ENCODE peak calls at places on chromosomes 6 and 20, in six cellular contexts. R is uterus; N is tibial nerve; V is psoas muscle; I is CD8-positive, alpha-beta memory T cell; X is cardiac muscle cell. P is an unnamed sample. For H3K4me1, the result is how much of the 10 kb centered on the place peaks cover.

GRCh38 chr6:146578054-146578453 is 20.7 kb upstream of the ADGB start:
- DNase-seq in R (no peak), N (no peak), V (no peak), I (no peak), X (peak), P (no peak)

GRCh38 chr20:19233025-19233794 is 20.8 kb downstream of the SLC24A3 start:
- DNase-seq in R (peak), N (no peak), V (no peak), I (no peak), X (no peak), P (no peak)

GRCh38 chr6:149032599-149033405 is 284.7 kb upstream of the TAB2 start:
- DNase-seq in R (peak), N (no peak), V (no peak), I (no peak), X (peak), P (no peak)

GRCh38 chr6:39338406-39338805 is 15.9 kb upstream of the KCNK16 start:
- DNase-seq in R (no peak), N (no peak), V (no peak), I (no peak), X (no peak), P (no peak)

GRCh38 chr6:151630387-151630786 is 136.6 kb downstream of the CCDC170 start:
- DNase-seq in R (no peak), N (no peak), V (no peak), I (no peak), X (no peak), P (no peak)

GRCh38 chr6:166494757-166495486 is 91.6 kb downstream of the RAMACL start:
- DNase-seq in R (no peak), N (no peak), V (no peak), I (no peak), X (no peak), P (no peak)

GRCh38 chr20:43833511-43834395 is 80.9 kb upstream of the TOX2 start:
- DNase-seq in R (no peak), N (no peak), V (no peak), I (no peak), X (no peak), P (peak)

GRCh38 chr6:44010411-44011349 is 116.6 kb downstream of the MRPL14 start:
- DNase-seq in R (no peak), N (no peak), V (peak), I (no peak), X (peak), P (no peak)

GRCh38 chr6:39686980-39687379 is 38.2 kb downstream of the KIF6 start:
- DNase-seq in R (no peak), N (peak), V (no peak), I (no peak), X (no peak), P (no peak)

GRCh38 chr6:6005467-6006427 is 978 bp downstream of the NRN1 start:
- DNase-seq in R (no peak), N (no peak), V (no peak), I (no peak), X (no peak), P (no peak)

GRCh38 chr20:62010551-62011402 is 54.9 kb downstream of the TAF4 start:
- DNase-seq in R (peak), N (no peak), V (peak), I (peak), X (peak), P (no peak)

GRCh38 chr20:5297280-5298004 is 19.3 kb downstream of the PROKR2 start:
- DNase-seq in R (no peak), N (no peak), V (no peak), I (no peak), X (peak), P (no peak)

GRCh38 chr6:13683038-13683437 is 28.6 kb downstream of the RANBP9 start:
- DNase-seq in R (no peak), N (no peak), V (no peak), I (no peak), X (no peak), P (no peak)

GRCh38 chr20:63968928-63969760 is 586 bp downstream of the ZNF512B start:
- DNase-seq in R (peak), N (no peak), V (peak), I (peak), X (no peak), P (peak)

GRCh38 chr20:58140787-58141396 is 87.6 kb downstream of the ANKRD60 start:
- DNase-seq in R (no peak), N (no peak), V (no peak), I (no peak), X (no peak), P (peak)

GRCh38 chr20:59055302-59055701 is 12.7 kb upstream of the PRELID3B start:
- DNase-seq in R (no peak), N (no peak), V (no peak), I (no peak), X (peak), P (no peak)

GRCh38 chr6:113476937-113477839 is 380.0 kb upstream of the MARCKS start:
- DNase-seq in R (no peak), N (no peak), V (no peak), I (no peak), X (no peak), P (no peak)

GRCh38 chr6:109455161-109455501 is 441 bp downstream of the MICAL1 start:
- DNase-seq in R (no peak), N (no peak), V (no peak), I (peak), X (no peak), P (no peak)

GRCh38 chr6:8268156-8268555 is 165.8 kb upstream of the EEF1E1 start:
- DNase-seq in R (no peak), N (no peak), V (no peak), I (no peak), X (no peak), P (no peak)

GRCh38 chr6:108541843-108542795 is 18.6 kb upstream of the FOXO3 start:
- DNase-seq in R (peak), N (peak), V (peak), I (peak), X (peak), P (peak)

GRCh38 chr20:36881888-36882287 is 6.0 kb downstream of the TLDC2 start:
- DNase-seq in R (no peak), N (no peak), V (no peak), I (no peak), X (no peak), P (no peak)

GRCh38 chr6:75376347-75377024 is 91.9 kb upstream of the TMEM30A start:
- DNase-seq in R (no peak), N (no peak), V (no peak), I (no peak), X (peak), P (no peak)

GRCh38 chr6:154932562-154933027 is 62.5 kb upstream of the TIAM2 start:
- DNase-seq in R (no peak), N (no peak), V (no peak), I (no peak), X (peak), P (no peak)

GRCh38 chr6:5967594-5967993 is 39.1 kb downstream of the NRN1 start:
- DNase-seq in R (no peak), N (no peak), V (no peak), I (no peak), X (no peak), P (no peak)

GRCh38 chr6:33688006-33688405 is 23.5 kb downstream of the UQCC2 start:
- DNase-seq in R (no peak), N (no peak), V (no peak), I (no peak), X (no peak), P (no peak)

GRCh38 chr6:1604991-1605821 is 4.5 kb upstream of the FOXC1 start:
- DNase-seq in R (no peak), N (no peak), V (peak), I (no peak), X (no peak), P (no peak)

GRCh38 chr6:4378319-4378996 is 243.1 kb upstream of the ECI2 start:
- DNase-seq in R (no peak), N (no peak), V (no peak), I (no peak), X (no peak), P (no peak)

GRCh38 chr6:54428437-54428836 is 120.2 kb downstream of the TINAG start:
- DNase-seq in R (no peak), N (no peak), V (no peak), I (no peak), X (no peak), P (no peak)

GRCh38 chr6:12806811-12807210 is 90.2 kb downstream of the PHACTR1 start:
- DNase-seq in R (no peak), N (no peak), V (no peak), I (no peak), X (peak), P (no peak)

GRCh38 chr6:11142296-11143027 is 30.9 kb upstream of the ERVFRD-1 start:
- DNase-seq in R (no peak), N (no peak), V (no peak), I (no peak), X (no peak), P (no peak)

GRCh38 chr20:887137-887536 is 29.0 kb downstream of the ANGPT4 start:
- DNase-seq in R (no peak), N (no peak), V (no peak), I (no peak), X (no peak), P (no peak)

DNA sequence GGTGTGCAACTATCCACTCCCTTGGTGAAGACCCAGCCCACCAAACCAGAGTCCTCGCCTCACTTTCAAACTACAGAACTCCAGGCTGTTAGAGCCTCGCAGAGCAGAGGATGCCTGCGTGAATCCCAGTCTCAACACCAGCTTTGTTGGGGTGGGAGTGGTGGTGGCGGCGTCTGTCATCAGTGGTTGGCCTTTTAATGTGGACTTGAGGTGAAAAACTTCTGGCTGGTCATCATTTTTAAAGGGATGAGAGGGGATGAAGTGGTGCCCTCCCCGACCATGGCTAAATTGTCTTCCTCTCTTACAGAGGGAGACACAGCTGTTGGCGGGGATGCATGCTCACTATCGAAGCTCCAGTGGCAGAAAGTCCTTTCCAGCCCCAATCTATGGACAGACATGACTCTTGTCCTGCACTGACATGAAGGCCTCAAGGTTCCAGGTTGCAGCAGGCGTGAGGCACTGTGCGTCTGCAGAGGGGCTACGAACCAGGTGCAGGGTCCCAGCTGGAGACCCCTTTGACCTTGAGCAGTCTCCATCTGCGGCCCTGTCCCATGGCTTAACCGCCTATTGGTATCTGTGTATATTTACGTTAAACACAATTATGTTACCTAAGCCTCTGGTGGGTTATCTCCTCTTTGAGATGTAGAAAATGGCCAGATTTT is 54.8 kb downstream of the EZR start:
- DNase-seq in R (no peak), N (no peak), V (no peak), I (no peak), X (no peak), P (no peak)
- H3K27ac ChIP-seq in R (no peak), N (peak), V (no peak), I (no peak), X (peak), P (no peak)

DNA sequence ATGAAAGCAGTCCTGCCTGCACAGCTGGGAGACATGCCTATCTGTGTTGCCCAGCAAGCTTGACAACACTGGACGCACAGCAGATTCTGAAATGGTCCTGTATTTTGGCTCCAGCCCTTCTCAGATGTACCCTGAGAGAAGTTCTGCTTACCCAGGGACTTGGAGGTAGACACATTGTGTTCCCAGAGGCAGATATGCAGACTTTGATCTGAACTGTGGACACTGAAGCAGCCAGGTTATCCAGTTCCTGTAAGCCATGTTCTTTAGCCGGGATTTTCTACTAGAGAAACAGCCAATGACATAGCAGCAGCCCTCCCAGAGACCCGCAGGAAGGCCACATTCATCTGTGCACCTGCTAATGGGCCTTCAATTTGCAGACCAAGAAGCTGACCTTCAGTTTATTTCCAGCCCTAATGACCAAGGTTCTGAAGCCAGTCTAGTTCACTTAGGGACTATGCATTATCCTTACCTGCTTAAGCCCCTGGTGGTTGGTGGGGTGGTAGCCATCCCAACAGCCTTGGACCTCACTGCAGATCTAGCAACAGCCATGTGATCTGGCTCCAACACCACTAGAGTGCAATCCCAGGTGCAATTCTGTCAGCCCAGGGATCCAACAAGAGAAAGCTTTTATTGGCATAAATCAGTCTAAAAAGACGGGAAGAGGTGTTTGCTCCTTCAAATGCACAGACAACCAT is 134.2 kb downstream of the MEI4 start:
- DNase-seq in R (no peak), N (no peak), V (no peak), I (no peak), X (no peak), P (no peak)
- H3K4me1 ChIP-seq in R (under half), N (under half), V (under half), I (under half), X (under half), P (under half)

GRCh38 chr6:3351837-3352524 is 93.2 kb downstream of the PSMG4 start:
- DNase-seq in R (no peak), N (no peak), V (no peak), I (no peak), X (no peak), P (no peak)
- H3K27ac ChIP-seq in R (peak), N (peak), V (peak), I (no peak), X (peak), P (no peak)

GRCh38 chr6:15874821-15875220 is 212.0 kb upstream of the DTNBP1 start:
- DNase-seq in R (no peak), N (no peak), V (no peak), I (no peak), X (peak), P (no peak)
- H3K4me1 ChIP-seq in R (under half), N (under half), V (under half), I (under half), X (under half), P (under half)

DNA sequence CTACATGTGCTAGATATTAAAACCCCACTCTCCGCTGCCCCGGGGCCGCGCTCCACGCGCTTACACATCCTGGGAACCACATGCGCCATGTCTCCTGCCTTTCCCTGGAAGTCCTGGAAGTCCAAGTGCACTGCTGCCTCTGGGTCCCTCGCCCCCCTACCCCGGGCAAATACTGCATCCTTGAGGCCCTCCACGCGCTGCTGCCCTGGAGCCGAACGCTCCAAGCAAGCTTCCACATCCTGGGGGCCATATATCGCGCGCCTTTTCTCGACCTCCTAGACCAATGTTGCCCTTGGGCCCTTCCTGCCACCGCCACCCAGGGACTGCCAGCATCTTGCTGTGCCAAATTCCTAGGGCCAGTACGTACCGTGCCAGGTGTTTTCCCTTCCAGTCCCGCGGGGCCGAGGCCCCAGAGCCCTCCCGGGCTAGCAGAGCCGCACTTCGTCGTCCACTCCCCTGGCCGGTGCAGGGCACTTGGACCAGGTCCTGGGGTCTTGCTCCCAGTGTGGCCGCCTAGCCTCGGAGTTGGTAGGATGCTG is 779 bp upstream of the KCNG1 start:
- DNase-seq in R (no peak), N (no peak), V (no peak), I (no peak), X (no peak), P (no peak)
- H3K27ac ChIP-seq in R (peak), N (no peak), V (no peak), I (no peak), X (no peak), P (no peak)

GRCh38 chr6:137545073-137545472 is 50.9 kb upstream of the OLIG3 start:
- DNase-seq in R (no peak), N (no peak), V (no peak), I (no peak), X (no peak), P (no peak)
- H3K4me1 ChIP-seq in R (under half), N (under half), V (under half), I (under half), X (under half), P (under half)

P was measured in right atrium auricular region.